ENCODE peak calls at places on chromosomes 13 and 19, in five cellular contexts. One of them, this sample, is unnamed.

GRCh38 chr19:14507704-14508246 is 10.4 kb downstream of the DNAJB1 start:
- DNase-seq in GM13976: no peak
- DNase-seq in effector CD4-positive, alpha-beta T cell: no peak
- DNase-seq in astrocyte of the spinal cord: no peak
- DNase-seq in BJ: peak
- DNase-seq in this sample: no peak

GRCh38 chr19:39137131-39137530 is 11.5 kb downstream of the PAK4 start:
- DNase-seq in GM13976: no peak
- DNase-seq in effector CD4-positive, alpha-beta T cell: no peak
- DNase-seq in astrocyte of the spinal cord: no peak
- DNase-seq in BJ: no peak
- DNase-seq in this sample: no peak

GRCh38 chr13:46894534-46894906 is 2.3 kb downstream of the HTR2A start:
- DNase-seq in GM13976: no peak
- DNase-seq in effector CD4-positive, alpha-beta T cell: no peak
- DNase-seq in astrocyte of the spinal cord: peak
- DNase-seq in BJ: no peak
- DNase-seq in this sample: no peak

GRCh38 chr13:36778083-36778671 is 40.8 kb upstream of the RFXAP start:
- DNase-seq in GM13976: no peak
- DNase-seq in effector CD4-positive, alpha-beta T cell: no peak
- DNase-seq in astrocyte of the spinal cord: peak
- DNase-seq in BJ: peak
- DNase-seq in this sample: peak

GRCh38 chr13:45941261-45941660 is 89.7 kb upstream of the SIAH3 start:
- DNase-seq in GM13976: no peak
- DNase-seq in effector CD4-positive, alpha-beta T cell: no peak
- DNase-seq in astrocyte of the spinal cord: no peak
- DNase-seq in BJ: no peak
- DNase-seq in this sample: no peak

GRCh38 chr13:93238711-93239110 is 12.1 kb downstream of the GPC6 start:
- DNase-seq in GM13976: no peak
- DNase-seq in effector CD4-positive, alpha-beta T cell: no peak
- DNase-seq in astrocyte of the spinal cord: no peak
- DNase-seq in BJ: no peak
- DNase-seq in this sample: no peak

GRCh38 chr13:72384186-72384823 is 343.1 kb downstream of the MZT1 start:
- DNase-seq in GM13976: no peak
- DNase-seq in effector CD4-positive, alpha-beta T cell: no peak
- DNase-seq in astrocyte of the spinal cord: no peak
- DNase-seq in BJ: no peak
- DNase-seq in this sample: no peak

GRCh38 chr13:34208326-34208725 is 390.4 kb downstream of the RFC3 start:
- DNase-seq in GM13976: no peak
- DNase-seq in effector CD4-positive, alpha-beta T cell: no peak
- DNase-seq in astrocyte of the spinal cord: peak
- DNase-seq in BJ: peak
- DNase-seq in this sample: no peak

GRCh38 chr13:26914624-26915023 is 154.0 kb upstream of the GPR12 start:
- DNase-seq in GM13976: no peak
- DNase-seq in effector CD4-positive, alpha-beta T cell: no peak
- DNase-seq in astrocyte of the spinal cord: peak
- DNase-seq in BJ: no peak
- DNase-seq in this sample: no peak

This sample was measured in retina.